ENCODE peak calls at places on chromosomes 4 and X, in eight cellular contexts. X is choroid plexus epithelial cell, H is GM12865, J is BE2C, G is psoas muscle, V is cardiac fibroblast, U is mucosa of descending colon, Q is uterus. P is an unnamed sample.

GRCh38 chr4:56468097-56468422 is 643 bp downstream of the SRP72 start:
- DNase-seq in X (peak), H (peak), J (peak), G (no peak), V (peak), U (no peak), Q (no peak), P (no peak)

GRCh38 chr4:72507167-72507566 is 61.9 kb downstream of the ADAMTS3 start:
- DNase-seq in X (no peak), H (no peak), J (no peak), G (no peak), V (no peak), U (no peak), Q (no peak), P (no peak)

GRCh38 chrX:83339724-83340123 is 168.4 kb upstream of the POU3F4 start:
- DNase-seq in X (no peak), H (no peak), J (no peak), G (no peak), V (no peak), U (no peak), Q (no peak), P (no peak)

GRCh38 chr4:169620846-169621228 is 459 bp downstream of the CLCN3 start:
- DNase-seq in X (peak), H (peak), J (peak), G (no peak), V (peak), U (no peak), Q (peak), P (no peak)

GRCh38 chr4:14125375-14126129 is 498.0 kb upstream of the BOD1L1 start:
- DNase-seq in X (no peak), H (peak), J (no peak), G (no peak), V (no peak), U (no peak), Q (no peak), P (no peak)

GRCh38 chrX:49101629-49101984 is 21.9 kb upstream of the WDR45 start:
- DNase-seq in X (no peak), H (no peak), J (no peak), G (no peak), V (no peak), U (no peak), Q (no peak), P (no peak)

GRCh38 chr4:108930186-108930585 is 167.3 kb upstream of the ETNPPL start:
- DNase-seq in X (no peak), H (no peak), J (no peak), G (no peak), V (no peak), U (no peak), Q (no peak), P (no peak)

GRCh38 chr4:119212964-119213606 is 572 bp downstream of the USP53 start:
- DNase-seq in X (peak), H (peak), J (peak), G (peak), V (peak), U (peak), Q (peak), P (peak)

GRCh38 chrX:82237328-82237727 is 1035.4 kb downstream of the SH3BGRL start:
- DNase-seq in X (no peak), H (no peak), J (no peak), G (no peak), V (no peak), U (no peak), Q (no peak), P (no peak)

GRCh38 chrX:132622130-132622529 is 133.3 kb upstream of the MBNL3 start:
- DNase-seq in X (peak), H (no peak), J (peak), G (no peak), V (peak), U (no peak), Q (no peak), P (no peak)

GRCh38 chr4:144174401-144175067 is 34.0 kb upstream of the GYPA start:
- DNase-seq in X (peak), H (peak), J (peak), G (no peak), V (peak), U (no peak), Q (no peak), P (no peak)
- TF ChIP-seq CTCF in X (peak), H (peak), J (peak), G (peak), V (peak), U (no peak), Q (peak), P (peak)

GRCh38 chr4:39179681-39180080 is 2.6 kb upstream of the WDR19 start:
- DNase-seq in X (no peak), H (no peak), J (no peak), G (no peak), V (no peak), U (no peak), Q (no peak), P (no peak)
- H3K4me3 ChIP-seq in X (no peak), H (no peak), J (no peak), G (no peak), V (no peak), U (no peak), Q (no peak), P (no peak)

GRCh38 chr4:88010921-88011320 is 3.5 kb downstream of the PKD2 start:
- DNase-seq in X (no peak), H (no peak), J (no peak), G (no peak), V (no peak), U (no peak), Q (no peak), P (no peak)
- TF ChIP-seq CTCF in X (no peak), H (no peak), J (no peak), G (no peak), V (no peak), U (no peak), Q (no peak), P (no peak)

GRCh38 chrX:74422576-74423288 is 1.4 kb downstream of the SLC16A2 start:
- DNase-seq in X (peak), H (peak), J (peak), G (peak), V (peak), U (peak), Q (peak), P (peak)

GRCh38 chrX:74422029-74422352 is 698 bp downstream of the SLC16A2 start:
- DNase-seq in X (no peak), H (no peak), J (no peak), G (peak), V (no peak), U (no peak), Q (no peak), P (no peak)

GRCh38 chrX:74421181-74422028 is at the start of gene SLC16A2:
- DNase-seq in X (peak), H (peak), J (peak), G (peak), V (peak), U (peak), Q (peak), P (peak)

GRCh38 chrX:74420194-74421035 is 878 bp upstream of the SLC16A2 start:
- DNase-seq in X (peak), H (no peak), J (peak), G (peak), V (peak), U (peak), Q (peak), P (peak)

GRCh38 chrX:74419861-74420193 is 1.5 kb upstream of the SLC16A2 start:
- DNase-seq in X (no peak), H (no peak), J (no peak), G (no peak), V (peak), U (no peak), Q (peak), P (no peak)
- H3K4me3 ChIP-seq in X (peak), H (no peak), J (peak), G (peak), V (peak), U (no peak), Q (peak), P (peak)

GRCh38 chr4:123622572-123622971 is 226.0 kb downstream of the SPRY1 start:
- DNase-seq in X (no peak), H (no peak), J (no peak), G (no peak), V (no peak), U (no peak), Q (no peak), P (no peak)
- TF ChIP-seq CTCF in X (no peak), H (no peak), J (no peak), G (no peak), V (no peak), U (no peak), Q (no peak), P (no peak)